ENCODE peak calls at places on chromosomes 3 and 15, in six cellular contexts. H, F, X, Q, P and W are unnamed samples.

GRCh38 chr3:183253364-183253960 is 409 bp downstream of the B3GNT5 start:
- DNase-seq in H (peak), F (no peak), X (no peak), Q (peak), P (no peak), W (no peak)

GRCh38 chr3:124201786-124202185 is 209.9 kb upstream of the ROPN1 start:
- DNase-seq in H (no peak), F (no peak), X (no peak), Q (no peak), P (no peak), W (no peak)

GRCh38 chr15:42498212-42499038 is 3.0 kb downstream of the SNAP23 start:
- DNase-seq in H (no peak), F (no peak), X (no peak), Q (no peak), P (no peak), W (no peak)

GRCh38 chr15:78059110-78059839 is 18.2 kb downstream of the TBC1D2B start:
- DNase-seq in H (no peak), F (no peak), X (no peak), Q (no peak), P (no peak), W (no peak)

GRCh38 chr15:99371180-99372103 is 120.2 kb downstream of the LRRC28 start:
- DNase-seq in H (no peak), F (no peak), X (no peak), Q (no peak), P (no peak), W (no peak)

GRCh38 chr3:100155105-100155504 is 40.8 kb upstream of the FILIP1L start:
- DNase-seq in H (no peak), F (no peak), X (no peak), Q (no peak), P (no peak), W (peak)

GRCh38 chr3:3726549-3726948 is 72.7 kb upstream of the LRRN1 start:
- DNase-seq in H (no peak), F (no peak), X (no peak), Q (no peak), P (no peak), W (no peak)

GRCh38 chr3:70614111-70614510 is 301.7 kb upstream of the MDFIC2 start:
- DNase-seq in H (no peak), F (no peak), X (no peak), Q (no peak), P (no peak), W (no peak)

GRCh38 chr15:48754011-48754410 is 56.9 kb downstream of the CEP152 start:
- DNase-seq in H (no peak), F (no peak), X (no peak), Q (no peak), P (no peak), W (no peak)

GRCh38 chr3:141710888-141711616 is 27.0 kb upstream of the RNF7 start:
- DNase-seq in H (no peak), F (no peak), X (no peak), Q (peak), P (no peak), W (no peak)

GRCh38 chr15:92392462-92392861 is 1.2 kb upstream of the ST8SIA2 start:
- DNase-seq in H (peak), F (no peak), X (no peak), Q (no peak), P (no peak), W (no peak)

GRCh38 chr15:71245588-71245987 is 130.3 kb downstream of the THSD4 start:
- DNase-seq in H (no peak), F (no peak), X (no peak), Q (no peak), P (no peak), W (no peak)

GRCh38 chr15:28786521-28786920 is 61.9 kb downstream of the GOLGA6L7 start:
- DNase-seq in H (no peak), F (no peak), X (no peak), Q (no peak), P (no peak), W (no peak)

GRCh38 chr15:73628976-73629854 is 4.0 kb downstream of the NPTN start:
- DNase-seq in H (no peak), F (no peak), X (no peak), Q (no peak), P (no peak), W (peak)

GRCh38 chr3:173399001-173399400 is 1.5 kb downstream of the NLGN1 start:
- DNase-seq in H (no peak), F (no peak), X (no peak), Q (no peak), P (no peak), W (no peak)

GRCh38 chr3:75144396-75144795 is 519.7 kb upstream of the FRG2C start:
- DNase-seq in H (no peak), F (no peak), X (no peak), Q (no peak), P (no peak), W (no peak)

GRCh38 chr3:170909129-170909903 is 879 bp upstream of the EIF5A2 start:
- DNase-seq in H (no peak), F (no peak), X (no peak), Q (no peak), P (no peak), W (no peak)

GRCh38 chr15:67116742-67117141 is 51.3 kb downstream of the SMAD3 start:
- DNase-seq in H (no peak), F (no peak), X (no peak), Q (no peak), P (no peak), W (no peak)

GRCh38 chr3:50587806-50588758 is 18.8 kb downstream of the HEMK1 start:
- DNase-seq in H (no peak), F (no peak), X (no peak), Q (no peak), P (no peak), W (no peak)

GRCh38 chr15:73924258-73924921 is 1.9 kb upstream of the LOXL1 start:
- DNase-seq in H (peak), F (peak), X (no peak), Q (no peak), P (no peak), W (no peak)

GRCh38 chr15:29115093-29115991 is 154.3 kb downstream of the NSMCE3 start:
- DNase-seq in H (peak), F (no peak), X (no peak), Q (no peak), P (no peak), W (no peak)

GRCh38 chr3:61073532-61073931 is 177.7 kb downstream of the FHIT start:
- DNase-seq in H (no peak), F (no peak), X (no peak), Q (no peak), P (no peak), W (no peak)

GRCh38 chr3:42535981-42536784 is 33.7 kb downstream of the VIPR1 start:
- DNase-seq in H (peak), F (peak), X (no peak), Q (no peak), P (no peak), W (no peak)